ENCODE peak calls at places on chromosomes 5 and 9, in five cellular contexts. F is GM12891, V is GM12878, N is H1, I is HepG2. H is an unnamed sample.

GRCh38 chr9:105173306-105173705 is 71.1 kb upstream of the SLC44A1 start:
- DNase-seq in F (no peak), V (no peak), N (peak; percentile 49), I (no peak), H (no peak)

GRCh38 chr9:108184941-108185340 is 670.8 kb downstream of the ACTL7B start:
- DNase-seq in F (no peak), V (no peak), N (no peak), I (no peak), H (no peak)

GRCh38 chr5:82912462-82912861 is 164.7 kb downstream of the TMEM167A start:
- DNase-seq in F (no peak), V (no peak), N (no peak), I (no peak), H (no peak)

GRCh38 chr9:33446507-33447403 is 638 bp downstream of the AQP3 start:
- DNase-seq in F (peak; percentile 74), V (peak; percentile 79), N (no peak), I (peak; percentile 37), H (peak; percentile 64)

GRCh38 chr5:141834331-141834730 is 43.9 kb downstream of the PCDH1 start:
- DNase-seq in F (no peak), V (no peak), N (no peak), I (no peak), H (no peak)

GRCh38 chr5:45109062-45109461 is 300.3 kb downstream of the MRPS30 start:
- DNase-seq in F (no peak), V (no peak), N (no peak), I (no peak), H (no peak)

GRCh38 chr9:87944096-87944495 is 26.3 kb downstream of the SPATA31C1 start:
- DNase-seq in F (no peak), V (no peak), N (no peak), I (no peak), H (no peak)

GRCh38 chr9:26324787-26325186 is 567.8 kb downstream of the CAAP1 start:
- DNase-seq in F (no peak), V (no peak), N (no peak), I (no peak), H (no peak)

GRCh38 chr9:86073839-86074238 is 25.5 kb downstream of the GOLM1 start:
- DNase-seq in F (no peak), V (no peak), N (no peak), I (no peak), H (no peak)

GRCh38 chr9:104987743-104988142 is 59.8 kb upstream of the ABCA1 start:
- DNase-seq in F (no peak), V (no peak), N (no peak), I (no peak), H (no peak)

GRCh38 chr5:172503925-172504730 is 49.8 kb upstream of the SH3PXD2B start:
- DNase-seq in F (no peak), V (no peak), N (peak; percentile 34), I (no peak), H (no peak)

GRCh38 chr9:76558465-76558864 is 99.5 kb downstream of the GCNT1 start:
- DNase-seq in F (no peak), V (no peak), N (no peak), I (no peak), H (no peak)

GRCh38 chr5:83118471-83118870 is 41.1 kb downstream of the XRCC4 start:
- DNase-seq in F (no peak), V (no peak), N (no peak), I (no peak), H (no peak)

GRCh38 chr5:166507810-166508419 is 1783.5 kb upstream of the WWC1 start:
- DNase-seq in F (no peak), V (no peak), N (no peak), I (no peak), H (no peak)

GRCh38 chr5:119397518-119398380 is 41.9 kb downstream of the TNFAIP8 start:
- DNase-seq in F (no peak), V (peak; percentile 81), N (no peak), I (no peak), H (no peak)

GRCh38 chr5:87034562-87034961 is 233.1 kb upstream of the RASA1 start:
- DNase-seq in F (no peak), V (no peak), N (no peak), I (no peak), H (no peak)

GRCh38 chr9:108634164-108634563 is 221.6 kb downstream of the ACTL7B start:
- DNase-seq in F (no peak), V (no peak), N (no peak), I (no peak), H (no peak)

GRCh38 chr9:108637340-108637739 is 218.4 kb downstream of the ACTL7B start:
- DNase-seq in F (no peak), V (no peak), N (no peak), I (no peak), H (no peak)

GRCh38 chr9:94802795-94803194 is 76.3 kb downstream of the AOPEP start:
- DNase-seq in F (peak; percentile 30), V (peak; percentile 57), N (no peak), I (no peak), H (no peak)

GRCh38 chr5:86143837-86144236 is 473.9 kb upstream of the COX7C start:
- DNase-seq in F (no peak), V (no peak), N (no peak), I (no peak), H (no peak)

GRCh38 chr5:67215592-67216471 is 19.2 kb upstream of the CD180 start:
- DNase-seq in F (peak; percentile 61), V (peak; percentile 79), N (no peak), I (peak; percentile 71), H (peak; percentile 62)

GRCh38 chr5:124650960-124651662 is 95.3 kb downstream of the ZNF608 start:
- DNase-seq in F (no peak), V (no peak), N (peak; percentile 24), I (no peak), H (no peak)

GRCh38 chr5:104977530-104977929 is 1414.9 kb upstream of the NUDT12 start:
- DNase-seq in F (no peak), V (no peak), N (no peak), I (peak; percentile 1), H (no peak)

GRCh38 chr9:33320568-33321261 is 30.4 kb downstream of the NFX1 start:
- DNase-seq in F (no peak), V (no peak), N (no peak), I (no peak), H (no peak)

GRCh38 chr5:59186623-59187022 is 603.7 kb downstream of the RAB3C start:
- DNase-seq in F (no peak), V (no peak), N (no peak), I (no peak), H (no peak)

GRCh38 chr5:143775258-143775657 is 36.7 kb upstream of the HMHB1 start:
- DNase-seq in F (no peak), V (no peak), N (no peak), I (no peak), H (no peak)

GRCh38 chr9:93670208-93671029 is 94.0 kb downstream of the PHF2 start:
- DNase-seq in F (no peak), V (no peak), N (no peak), I (no peak), H (no peak)

GRCh38 chr5:126513302-126513701 is 81.7 kb downstream of the ALDH7A1 start:
- DNase-seq in F (no peak), V (no peak), N (no peak), I (no peak), H (no peak)

GRCh38 chr5:126513703-126514102 is 81.3 kb downstream of the ALDH7A1 start:
- DNase-seq in F (no peak), V (no peak), N (no peak), I (no peak), H (no peak)

GRCh38 chr5:126516133-126516532 is 78.9 kb downstream of the ALDH7A1 start:
- DNase-seq in F (no peak), V (no peak), N (no peak), I (no peak), H (no peak)

GRCh38 chr5:126515337-126515736 is 79.7 kb downstream of the ALDH7A1 start:
- DNase-seq in F (no peak), V (no peak), N (no peak), I (no peak), H (no peak)

GRCh38 chr5:126514159-126515141 is 80.6 kb downstream of the ALDH7A1 start:
- DNase-seq in F (no peak), V (no peak), N (peak; percentile 19), I (no peak), H (no peak)
- TF ChIP-seq POLR2AphosphoS5 in F (no peak), V (no peak), N (no peak), I (no peak), H (no peak)

DNA sequence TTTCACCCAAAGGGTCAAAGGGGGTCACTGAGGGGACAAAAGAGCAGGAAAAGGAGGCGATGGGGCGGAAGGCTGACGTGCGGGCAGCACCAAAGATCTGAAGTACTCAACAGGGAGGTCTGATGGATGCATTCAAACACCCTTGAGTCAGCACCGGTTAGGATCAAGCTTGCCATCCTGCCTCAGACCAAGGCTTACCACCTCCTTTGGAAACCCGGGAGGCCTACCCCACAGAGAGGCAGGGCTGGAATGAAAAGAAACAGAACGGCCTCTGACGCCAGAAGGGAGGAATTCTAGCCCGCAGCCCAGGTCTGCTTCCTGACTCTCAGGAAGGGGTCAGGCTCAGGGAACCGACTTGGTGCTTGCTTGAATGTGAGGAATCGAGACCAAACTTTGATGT is 125.6 kb downstream of the PAPPA start:
- DNase-seq in F (no peak), V (no peak), N (peak; percentile 68), I (no peak), H (no peak)
- TF ChIP-seq TAF1 in F (no peak), V (no peak), N (no peak), I (no peak), H (no peak)

DNA sequence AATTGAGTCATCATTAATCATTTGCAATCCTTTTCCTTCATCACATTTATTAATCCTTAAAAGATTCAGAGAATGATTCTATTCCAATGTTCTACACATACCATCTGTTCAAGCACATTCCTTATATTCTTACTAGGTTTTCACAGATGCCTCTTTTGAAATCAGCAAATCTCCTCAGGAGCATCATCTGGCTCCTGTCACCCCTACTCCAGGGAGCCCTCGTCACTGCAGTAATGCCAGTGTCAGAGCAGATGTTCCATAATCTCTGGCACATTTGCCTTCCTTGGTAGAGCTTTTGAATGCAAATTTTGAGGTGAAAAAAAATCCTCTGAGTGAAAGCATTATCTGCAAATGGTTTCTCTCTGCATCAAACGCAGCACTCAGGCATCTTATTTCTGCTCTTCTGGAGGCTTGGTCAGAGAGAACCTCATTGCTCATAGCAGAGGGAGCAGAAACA is 7.6 kb upstream of the KCNV2 start:
- DNase-seq in F (no peak), V (no peak), N (no peak), I (no peak), H (no peak)
- TF ChIP-seq POLR2A in F (no peak), V (no peak), N (no peak), I (no peak), H (no peak)

DNA sequence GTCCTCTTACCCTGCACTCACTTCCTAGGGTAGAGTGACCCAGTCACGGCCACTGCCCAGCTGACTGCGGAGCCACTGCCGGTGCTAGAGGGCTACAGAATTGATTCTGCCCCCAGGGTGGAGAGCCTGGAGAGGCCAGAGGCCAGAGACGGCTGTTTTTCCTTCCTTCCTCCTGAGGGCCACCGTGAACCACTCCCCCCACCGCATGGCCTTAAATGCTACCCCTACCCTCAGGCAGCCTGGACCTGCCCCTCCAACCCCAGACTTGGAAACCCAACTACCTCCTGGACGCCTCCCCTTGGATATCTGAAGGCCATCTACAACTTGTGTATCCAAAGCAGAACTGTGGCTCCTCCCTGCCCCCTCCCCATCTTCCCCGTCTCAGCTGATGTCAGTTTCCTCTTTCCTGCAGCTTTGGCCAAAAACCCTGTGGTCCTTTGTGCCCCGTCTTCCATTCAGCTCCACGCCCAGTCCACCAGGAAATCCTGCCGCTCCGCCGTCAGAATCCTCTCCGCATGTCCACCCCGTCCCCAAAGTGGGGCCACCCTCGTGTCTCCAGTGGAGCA is 16.3 kb downstream of the SH2D3C start:
- DNase-seq in F (no peak), V (no peak), N (no peak), I (no peak), H (no peak)
- TF ChIP-seq POLR2AphosphoS5 in F (no peak), V (no peak), N (no peak), I (no peak), H (no peak)